ENCODE peak calls at places on chromosomes 13 and 19, in four cellular contexts. K is mesendoderm, S is IMR-90, U is H1. I is an unnamed sample.

GRCh38 chr19:27964165-27964564 is 1248.8 kb downstream of the UQCRFS1 start:
- DNase-seq in U (no peak), S (no peak), K (no peak), I (no peak)

GRCh38 chr13:37194428-37194861 is 89.0 kb upstream of the CSNK1A1L start:
- DNase-seq in U (no peak), S (peak; percentile 82), K (no peak), I (no peak)

GRCh38 chr13:97600438-97601080 is 166.6 kb downstream of the RAP2A start:
- DNase-seq in K (no peak), S (peak; percentile 80), U (no peak), I (no peak)

GRCh38 chr13:29664591-29664990 is 69.1 kb upstream of the SLC7A1 start:
- DNase-seq in U (no peak), S (no peak), K (no peak), I (no peak)

GRCh38 chr13:49220856-49221614 is 897 bp downstream of the MLNR start:
- DNase-seq in U (peak; percentile 73), S (peak; percentile 12), K (peak; percentile 37), I (peak; percentile 41)

GRCh38 chr13:44305845-44306244 is 67.8 kb upstream of the SERP2 start:
- DNase-seq in U (no peak), K (peak; percentile 30), S (peak; percentile 67), I (no peak)

GRCh38 chr19:57566396-57567256 is 7.0 kb upstream of the ZNF550 start:
- DNase-seq in S (peak; percentile 38), K (peak; percentile 55), U (no peak), I (no peak)

GRCh38 chr19:3287814-3288213 is 63.4 kb downstream of the CELF5 start:
- DNase-seq in K (no peak), S (no peak), U (no peak), I (no peak)

GRCh38 chr13:27926644-27927434 is 7.0 kb downstream of the PDX1 start:
- DNase-seq in S (no peak), U (peak; percentile 55), K (no peak), I (peak; percentile 60)

GRCh38 chr19:38867176-38867780 is 10.8 kb downstream of the RINL start:
- DNase-seq in K (no peak), U (no peak), S (no peak), I (no peak)

GRCh38 chr13:73335226-73335625 is 276.4 kb downstream of the KLF5 start:
- DNase-seq in K (no peak), S (peak; percentile 65), U (no peak), I (no peak)

GRCh38 chr13:112832811-112833210 is 136.2 kb upstream of the MCF2L start:
- DNase-seq in S (no peak), K (no peak), U (no peak), I (no peak)

GRCh38 chr13:112831801-112832200 is 137.2 kb upstream of the MCF2L start:
- DNase-seq in K (no peak), S (no peak), U (no peak), I (no peak)

GRCh38 chr13:112828756-112829155 is 138.9 kb downstream of the ATP11A start:
- DNase-seq in K (no peak), S (no peak), U (no peak), I (no peak)

GRCh38 chr13:112833551-112834257 is 135.3 kb upstream of the MCF2L start:
- DNase-seq in U (no peak), S (no peak), K (no peak), I (no peak)

DNA sequence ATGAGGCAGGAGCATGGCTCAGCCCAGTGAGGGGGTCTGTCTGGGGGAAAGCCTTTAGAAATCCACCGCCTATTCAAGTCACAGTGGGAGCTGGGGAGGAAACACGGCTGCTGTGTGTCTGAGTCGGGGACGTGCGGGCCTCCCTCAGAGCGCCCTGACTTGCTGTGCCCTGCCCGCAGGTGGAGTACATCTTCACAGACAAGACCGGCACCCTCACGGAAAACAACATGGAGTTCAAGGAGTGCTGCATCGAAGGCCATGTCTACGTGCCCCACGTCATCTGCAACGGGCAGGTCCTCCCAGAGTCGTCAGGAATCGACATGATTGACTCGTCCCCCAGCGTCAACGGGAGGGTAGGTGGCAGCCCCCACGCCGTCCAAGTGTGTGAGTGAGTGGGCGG is 137.8 kb upstream of the MCF2L start:
- DNase-seq in K (no peak), U (no peak), S (no peak), I (no peak)
- H4K5ac ChIP-seq in K (no peak overlapping the region), U (no peak overlapping the region), S (no peak overlapping the region), I (no peak overlapping the region)

GRCh38 chr19:47675859-47676258 is 37.4 kb upstream of the EHD2 start:
- DNase-seq in K (no peak), S (no peak), U (no peak), I (no peak)
- H3K79me1 ChIP-seq in K (peaks cover 8% of the 10 kb centered on the region), S (peaks cover 50% of the 10 kb centered on the region), U (peaks cover 8% of the 10 kb centered on the region), I (no peaks in the 10 kb centered on the region)

GRCh38 chr13:22130254-22130653 is 459.4 kb downstream of the FGF9 start:
- DNase-seq in U (no peak), S (no peak), K (no peak), I (no peak)

GRCh38 chr13:22137361-22138050 is 466.6 kb downstream of the FGF9 start:
- DNase-seq in K (no peak), U (no peak), S (no peak), I (no peak)

GRCh38 chr13:22138947-22139346 is 468.1 kb downstream of the FGF9 start:
- DNase-seq in U (no peak), S (no peak), K (no peak), I (no peak)

GRCh38 chr13:22134261-22134660 is 463.4 kb downstream of the FGF9 start:
- DNase-seq in U (no peak), S (peak; percentile 68), K (no peak), I (no peak)

DNA sequence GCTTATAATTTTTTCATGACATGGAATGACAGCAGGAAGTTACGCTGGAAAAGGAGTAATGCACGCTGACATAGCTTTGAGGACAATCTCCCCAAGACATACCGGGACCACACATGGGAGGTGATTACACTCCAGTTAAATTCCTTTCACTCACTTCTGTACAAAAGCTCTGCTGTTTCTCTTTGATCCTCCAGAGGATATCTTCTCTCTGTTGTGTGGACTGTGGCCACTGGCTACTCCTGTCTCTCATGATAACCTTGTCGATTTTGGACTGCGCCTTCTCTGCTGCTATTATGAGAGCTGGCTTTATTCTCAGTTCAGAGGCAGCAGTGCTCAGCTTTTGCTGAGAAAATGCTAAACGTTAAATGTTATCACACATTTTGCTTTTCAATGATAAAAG is 464.6 kb downstream of the FGF9 start:
- DNase-seq in K (peak; percentile 14), S (no peak), U (no peak), I (no peak)
- H4K5ac ChIP-seq in K (no peak overlapping the region), S (peak overlapping the region; percentile 11), U (no peak overlapping the region), I (no peak overlapping the region)

GRCh38 chr19:56088454-56089215 is 32.5 kb downstream of the ZNF787 start:
- DNase-seq in S (no peak), K (no peak), U (no peak), I (no peak)
- H3K79me1 ChIP-seq in S (peaks cover 52% of the 10 kb centered on the region), K (peaks cover 27% of the 10 kb centered on the region), U (peaks cover 20% of the 10 kb centered on the region), I (peaks cover 10% of the 10 kb centered on the region)

GRCh38 chr13:64684108-64684507 is 2546.0 kb downstream of the PCDH9 start:
- DNase-seq in S (no peak), U (no peak), K (no peak), I (no peak)

GRCh38 chr13:64680739-64681138 is 2549.4 kb downstream of the PCDH9 start:
- DNase-seq in K (no peak), U (no peak), S (no peak), I (no peak)

GRCh38 chr13:64688893-64689677 is 2541.1 kb downstream of the PCDH9 start:
- DNase-seq in S (peak; percentile 81), U (no peak), K (no peak), I (no peak)

DNA sequence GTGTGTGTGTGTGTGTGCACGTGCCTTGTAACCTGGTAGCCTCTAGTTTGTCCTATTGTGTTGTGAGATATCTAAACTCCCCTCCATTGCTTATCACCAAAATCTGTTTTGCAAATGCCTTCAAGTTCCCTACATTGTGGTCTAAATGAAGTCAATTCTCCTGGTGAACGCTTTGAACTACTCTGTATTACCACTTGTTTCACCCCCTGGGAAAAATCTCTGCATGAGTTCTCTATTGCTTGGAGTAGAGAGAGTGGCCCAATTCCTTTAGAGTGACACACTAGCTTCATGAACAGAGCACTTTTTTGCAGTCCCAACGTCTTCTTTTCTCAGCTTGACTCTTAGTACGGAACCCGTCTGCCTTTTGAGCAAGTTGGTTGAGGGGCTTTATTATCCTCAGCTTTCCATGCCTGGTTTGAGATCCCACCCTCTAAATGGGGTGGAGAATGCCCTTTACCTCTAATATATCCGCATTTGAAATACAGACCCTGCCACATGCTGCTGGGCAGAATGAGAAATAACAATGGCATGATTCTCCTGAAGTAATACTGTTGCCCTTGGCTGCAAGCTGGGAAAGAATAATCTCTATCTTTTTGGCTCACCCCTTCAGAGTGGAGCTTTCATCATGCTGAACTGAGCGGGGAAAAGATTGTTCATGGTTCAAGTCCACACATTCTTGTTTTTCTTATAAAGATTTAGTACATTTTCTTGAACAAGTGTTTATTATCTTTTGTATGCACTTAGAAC is 2545.3 kb downstream of the PCDH9 start:
- DNase-seq in U (no peak), K (peak; percentile 88), S (peak; percentile 36), I (peak; percentile 33)
- H4K5ac ChIP-seq in U (no peak overlapping the region), K (no peak overlapping the region), S (no peak overlapping the region), I (no peak overlapping the region)

GRCh38 chr19:33387351-33388230 is 14.1 kb downstream of the CEBPG start:
- DNase-seq in U (no peak), K (no peak), S (no peak), I (no peak)
- H3K79me1 ChIP-seq in U (peaks cover 12% of the 10 kb centered on the region), K (peaks cover 7% of the 10 kb centered on the region), S (peaks cover 61% of the 10 kb centered on the region), I (no peaks in the 10 kb centered on the region)

GRCh38 chr13:110661256-110661655 is 44.7 kb downstream of the CARS2 start:
- DNase-seq in K (no peak), U (no peak), S (no peak), I (no peak)
- H4K5ac ChIP-seq in K (no peak overlapping the region), U (no peak overlapping the region), S (no peak overlapping the region), I (no peak overlapping the region)